ENCODE peak calls at places on chromosomes 13 and 19, in six cellular contexts. K, D, Z, S, O and Q are unnamed samples. For H3K36me3, H3F3A and H3K9me2, the result is how much of the 10 kb centered on the place peaks cover.

GRCh38 chr13:97116754-97117153 is 105.4 kb upstream of the MBNL2 start:
- DNase-seq in K (no peak), D (no peak), Z (peak), S (no peak), O (peak), Q (peak)

GRCh38 chr13:105908581-105908980 is 626.9 kb downstream of the EFNB2 start:
- DNase-seq in K (no peak), D (no peak), Z (no peak), S (peak), O (no peak), Q (no peak)

GRCh38 chr13:78372581-78372980 is 230.8 kb downstream of the POU4F1 start:
- DNase-seq in K (no peak), D (no peak), Z (no peak), S (no peak), O (no peak), Q (no peak)

GRCh38 chr19:49877879-49878743 is 609 bp downstream of the TBC1D17 start:
- DNase-seq in K (peak), D (peak), Z (peak), S (peak), O (peak), Q (peak)

GRCh38 chr19:49677232-49677881 is at the start of gene PRMT1:
- DNase-seq in K (peak), D (peak), Z (peak), S (peak), O (peak), Q (peak)

GRCh38 chr13:84400711-84401110 is 518.4 kb upstream of the SLITRK1 start:
- DNase-seq in K (no peak), D (no peak), Z (peak), S (no peak), O (no peak), Q (peak)

GRCh38 chr13:84607614-84608013 is 725.3 kb upstream of the SLITRK1 start:
- DNase-seq in K (no peak), D (no peak), Z (peak), S (no peak), O (no peak), Q (peak)

GRCh38 chr13:90315061-90315460 is 1032.4 kb upstream of the MIR17HG start:
- DNase-seq in K (no peak), D (no peak), Z (no peak), S (no peak), O (peak), Q (no peak)

GRCh38 chr19:18414504-18415176 is 4.6 kb upstream of the SSBP4 start:
- DNase-seq in K (no peak), D (no peak), Z (peak), S (no peak), O (peak), Q (no peak)

GRCh38 chr13:42114278-42114677 is 65.8 kb downstream of the DGKH start:
- DNase-seq in K (peak), D (no peak), Z (no peak), S (no peak), O (no peak), Q (no peak)

GRCh38 chr19:18118420-18119242 is 21.1 kb downstream of the MAST3 start:
- DNase-seq in K (no peak), D (no peak), Z (peak), S (no peak), O (no peak), Q (no peak)

GRCh38 chr13:90594694-90595093 is 752.8 kb upstream of the MIR17HG start:
- DNase-seq in K (no peak), D (no peak), Z (peak), S (no peak), O (no peak), Q (peak)

GRCh38 chr19:14366529-14366928 is 14.7 kb upstream of the ADGRE5 start:
- DNase-seq in K (peak), D (peak), Z (peak), S (peak), O (peak), Q (peak)

GRCh38 chr13:28557725-28558124 is 62.8 kb upstream of the FLT1 start:
- DNase-seq in K (no peak), D (no peak), Z (peak), S (no peak), O (no peak), Q (no peak)

GRCh38 chr19:14559916-14560775 is 11.7 kb downstream of the NDUFB7 start:
- DNase-seq in K (no peak), D (no peak), Z (no peak), S (no peak), O (no peak), Q (no peak)

GRCh38 chr13:44763604-44764311 is 187.6 kb upstream of the TSC22D1 start:
- DNase-seq in K (no peak), D (no peak), Z (no peak), S (no peak), O (no peak), Q (no peak)

GRCh38 chr13:99131410-99131809 is 69.2 kb upstream of the UBAC2 start:
- DNase-seq in K (no peak), D (no peak), Z (no peak), S (no peak), O (no peak), Q (no peak)

GRCh38 chr19:54035215-54036178 is 28.2 kb downstream of the VSTM1 start:
- DNase-seq in K (no peak), D (peak), Z (peak), S (no peak), O (peak), Q (peak)

GRCh38 chr13:109595466-109595865 is 190.9 kb downstream of the IRS2 start:
- DNase-seq in K (no peak), D (no peak), Z (peak), S (no peak), O (no peak), Q (no peak)

GRCh38 chr19:54133312-54133956 is 4.1 kb upstream of the CNOT3 start:
- DNase-seq in K (no peak), D (no peak), Z (no peak), S (peak), O (peak), Q (peak)

GRCh38 chr13:55160911-55161310 is 1979.8 kb upstream of the PRR20A start:
- DNase-seq in K (no peak), D (no peak), Z (no peak), S (no peak), O (no peak), Q (no peak)

GRCh38 chr19:46821512-46822359 is 28.9 kb downstream of the AP2S1 start:
- DNase-seq in K (no peak), D (no peak), Z (no peak), S (no peak), O (no peak), Q (no peak)

GRCh38 chr13:99299545-99300341 is 7.5 kb downstream of the GPR183 start:
- DNase-seq in K (no peak), D (no peak), Z (no peak), S (no peak), O (peak), Q (no peak)

GRCh38 chr13:21243045-21243842 is 66.8 kb downstream of the MRPL57 start:
- DNase-seq in K (no peak), D (no peak), Z (no peak), S (no peak), O (no peak), Q (no peak)

GRCh38 chr13:54366728-54367127 is 1338.1 kb downstream of the OLFM4 start:
- DNase-seq in K (no peak), D (no peak), Z (no peak), S (no peak), O (no peak), Q (no peak)

GRCh38 chr19:4692275-4693077 is 22.3 kb upstream of the MYDGF start:
- DNase-seq in K (no peak), D (no peak), Z (no peak), S (no peak), O (no peak), Q (no peak)

GRCh38 chr19:5147971-5148793 is 179.3 kb downstream of the KDM4B start:
- DNase-seq in K (no peak), D (no peak), Z (peak), S (no peak), O (no peak), Q (no peak)

GRCh38 chr19:44050740-44051653 is 839 bp upstream of the ZNF223 start:
- DNase-seq in K (no peak), D (peak), Z (peak), S (no peak), O (peak), Q (no peak)

GRCh38 chr13:97432917-97433726 is 847 bp upstream of the RAP2A start:
- DNase-seq in K (peak), D (peak), Z (peak), S (peak), O (peak), Q (peak)

GRCh38 chr19:16180611-16181010 is 4.6 kb upstream of the FAM32A start:
- DNase-seq in K (no peak), D (peak), Z (peak), S (no peak), O (peak), Q (peak)

GRCh38 chr13:29859971-29860370 is 9.6 kb upstream of the UBL3 start:
- DNase-seq in K (no peak), D (no peak), Z (peak), S (no peak), O (no peak), Q (peak)

GRCh38 chr19:17655751-17656480 is 32.2 kb downstream of the UNC13A start:
- DNase-seq in K (no peak), D (no peak), Z (no peak), S (no peak), O (no peak), Q (no peak)

GRCh38 chr13:21834511-21834910 is 163.6 kb downstream of the FGF9 start:
- DNase-seq in K (no peak), D (no peak), Z (no peak), S (no peak), O (no peak), Q (no peak)

GRCh38 chr13:62747629-62748028 is 1332.0 kb upstream of the PCDH20 start:
- DNase-seq in K (no peak), D (peak), Z (peak), S (no peak), O (no peak), Q (peak)

GRCh38 chr19:46766569-46767317 is 20.5 kb upstream of the STRN4 start:
- DNase-seq in K (peak), D (peak), Z (peak), S (peak), O (peak), Q (peak)

GRCh38 chr13:51603716-51604115 is 19.5 kb downstream of the WDFY2 start:
- DNase-seq in K (no peak), D (no peak), Z (no peak), S (no peak), O (no peak), Q (peak)

GRCh38 chr19:41904118-41904870 is 21.3 kb downstream of the ARHGEF1 start:
- DNase-seq in K (no peak), D (peak), Z (no peak), S (no peak), O (no peak), Q (peak)
- H3K36me3 ChIP-seq in K (half or more), D (under half), Z (under half), S (under half), O (under half), Q (under half)

GRCh38 chr19:7871530-7872305 is 2.5 kb downstream of the PRR36 start:
- DNase-seq in K (peak), D (peak), Z (peak), S (no peak), O (peak), Q (peak)
- H3F3A ChIP-seq in K (under half), D (under half), Z (under half), S (under half), O (under half), Q (under half)

DNA sequence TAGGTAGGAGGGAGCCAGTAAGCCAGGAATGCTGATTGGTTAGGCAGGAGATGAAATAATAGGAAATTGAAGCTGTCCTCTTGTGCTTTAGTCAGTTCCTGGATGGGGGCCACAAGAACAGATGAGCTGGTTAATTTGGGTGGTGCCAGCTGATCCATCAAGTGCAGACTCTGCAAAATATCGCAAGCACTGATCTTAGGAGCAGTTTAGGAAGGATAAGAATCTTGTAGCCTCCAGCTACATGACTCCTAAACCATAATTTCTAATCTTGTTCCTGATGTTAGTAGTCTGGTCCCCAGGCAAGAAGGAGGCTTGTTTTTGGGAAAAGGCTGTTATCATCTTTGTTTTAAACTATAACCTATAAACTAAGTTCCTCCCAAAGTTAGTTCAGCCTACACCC is 117.9 kb upstream of the GPR12 start:
- DNase-seq in K (no peak), D (no peak), Z (no peak), S (no peak), O (no peak), Q (no peak)
- H3K9me2 ChIP-seq in K (under half), D (under half), Z (under half), S (under half), O (under half), Q (under half)

GRCh38 chr13:75699062-75699461 is 62.9 kb downstream of the LMO7 start:
- DNase-seq in K (no peak), D (no peak), Z (no peak), S (no peak), O (no peak), Q (no peak)
- H3K36me3 ChIP-seq in K (under half), D (under half), Z (under half), S (under half), O (under half), Q (under half)

DNA sequence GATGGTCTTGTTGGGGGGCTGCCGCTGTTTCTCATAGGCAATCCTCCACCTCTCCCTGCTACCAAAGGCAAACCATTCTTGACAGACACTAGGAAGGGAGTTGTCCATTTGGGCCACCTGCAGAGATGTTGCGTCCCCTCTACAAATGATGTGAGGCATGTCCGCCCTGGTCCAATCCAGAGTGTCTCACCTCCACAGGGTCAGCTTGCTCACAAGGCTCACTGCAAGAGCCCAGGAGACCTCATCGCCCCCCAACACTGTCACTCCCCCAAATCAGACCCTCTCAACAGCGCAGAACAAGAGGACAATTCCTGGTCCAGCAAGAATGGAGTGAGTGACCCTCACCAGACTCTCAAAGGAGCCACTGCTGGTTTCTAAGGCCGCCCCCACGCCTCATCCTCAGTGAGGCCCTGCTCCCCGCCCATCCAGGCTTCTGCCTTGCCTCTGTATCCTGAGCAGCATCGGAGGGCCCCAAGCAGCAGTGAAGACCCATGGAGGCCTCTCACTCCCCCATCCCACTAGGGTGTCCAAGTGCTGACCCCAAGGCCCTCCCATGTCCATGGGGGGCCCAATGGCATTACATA is 6.5 kb downstream of the HNRNPL start:
- DNase-seq in K (no peak), D (no peak), Z (no peak), S (no peak), O (no peak), Q (no peak)
- H3F3A ChIP-seq in K (under half), D (half or more), Z (under half), S (under half), O (half or more), Q (under half)

DNA sequence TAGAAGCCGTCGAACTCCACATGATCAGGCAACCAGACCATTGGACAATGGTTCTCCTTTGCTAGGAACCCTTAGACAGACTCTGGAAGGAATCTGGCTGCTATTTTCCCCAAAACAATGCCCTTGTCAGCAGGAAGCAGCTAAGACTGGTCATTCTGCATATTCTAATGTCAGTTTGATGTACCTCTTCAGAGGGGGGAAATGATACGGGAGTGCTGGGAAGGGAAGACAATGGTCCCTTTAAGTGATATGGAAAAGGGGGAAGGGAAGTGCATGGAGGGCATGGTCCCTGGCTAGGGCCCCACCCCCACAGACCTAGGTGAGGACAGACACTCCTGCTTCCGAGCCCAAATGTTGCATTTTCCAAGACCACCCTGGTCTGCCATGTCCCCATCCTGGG is 389.0 kb upstream of the SLITRK6 start:
- DNase-seq in K (no peak), D (no peak), Z (no peak), S (no peak), O (no peak), Q (no peak)
- H3K9me2 ChIP-seq in K (under half), D (under half), Z (under half), S (under half), O (under half), Q (under half)